ENCODE peak calls at places on chromosomes 2 and 18, in five cellular contexts. One of them, this sample, is unnamed.

GRCh38 chr2:69975853-69976462 is 14.5 kb upstream of the ASPRV1 start:
- DNase-seq in brain microvascular endothelial cell: no peak
- DNase-seq in astrocyte of the spinal cord: no peak
- DNase-seq in lower lobe of right lung: peak
- DNase-seq in pancreas: no peak
- DNase-seq in this sample: no peak

GRCh38 chr2:181517685-181518301 is 60.6 kb downstream of the ITGA4 start:
- DNase-seq in brain microvascular endothelial cell: no peak
- DNase-seq in astrocyte of the spinal cord: no peak
- DNase-seq in lower lobe of right lung: no peak
- DNase-seq in pancreas: no peak
- DNase-seq in this sample: no peak

GRCh38 chr2:67322361-67323001 is 74.7 kb upstream of the ETAA1 start:
- DNase-seq in brain microvascular endothelial cell: peak
- DNase-seq in astrocyte of the spinal cord: peak
- DNase-seq in lower lobe of right lung: no peak
- DNase-seq in pancreas: peak
- DNase-seq in this sample: no peak

GRCh38 chr2:206457188-206457634 is 13.9 kb downstream of the ADAM23 start:
- DNase-seq in brain microvascular endothelial cell: no peak
- DNase-seq in astrocyte of the spinal cord: peak
- DNase-seq in lower lobe of right lung: no peak
- DNase-seq in pancreas: no peak
- DNase-seq in this sample: no peak

GRCh38 chr18:48838921-48839818 is 111.6 kb downstream of the SMAD7 start:
- DNase-seq in brain microvascular endothelial cell: peak
- DNase-seq in astrocyte of the spinal cord: peak
- DNase-seq in lower lobe of right lung: peak
- DNase-seq in pancreas: no peak
- DNase-seq in this sample: no peak

GRCh38 chr2:56410140-56410539 is 226.3 kb downstream of the CCDC85A start:
- DNase-seq in brain microvascular endothelial cell: no peak
- DNase-seq in astrocyte of the spinal cord: no peak
- DNase-seq in lower lobe of right lung: no peak
- DNase-seq in pancreas: no peak
- DNase-seq in this sample: peak

GRCh38 chr2:143708682-143709081 is 579.5 kb downstream of the ARHGAP15 start:
- DNase-seq in brain microvascular endothelial cell: no peak
- DNase-seq in astrocyte of the spinal cord: no peak
- DNase-seq in lower lobe of right lung: no peak
- DNase-seq in pancreas: no peak
- DNase-seq in this sample: no peak

GRCh38 chr2:15279181-15279876 is 281.8 kb downstream of the NBAS start:
- DNase-seq in brain microvascular endothelial cell: no peak
- DNase-seq in astrocyte of the spinal cord: no peak
- DNase-seq in lower lobe of right lung: no peak
- DNase-seq in pancreas: no peak
- DNase-seq in this sample: no peak

GRCh38 chr2:173075781-173076556 is at the start of gene MAP3K20:
- DNase-seq in brain microvascular endothelial cell: no peak
- DNase-seq in astrocyte of the spinal cord: peak
- DNase-seq in lower lobe of right lung: peak
- DNase-seq in pancreas: peak
- DNase-seq in this sample: no peak

GRCh38 chr18:46046126-46046525 is 25.9 kb downstream of the PSTPIP2 start:
- DNase-seq in brain microvascular endothelial cell: no peak
- DNase-seq in astrocyte of the spinal cord: no peak
- DNase-seq in lower lobe of right lung: no peak
- DNase-seq in pancreas: no peak
- DNase-seq in this sample: no peak

GRCh38 chr2:72033636-72034035 is 114.0 kb downstream of the CYP26B1 start:
- DNase-seq in brain microvascular endothelial cell: no peak
- DNase-seq in astrocyte of the spinal cord: no peak
- DNase-seq in lower lobe of right lung: no peak
- DNase-seq in pancreas: no peak
- DNase-seq in this sample: no peak

GRCh38 chr2:111121028-111121872 is 536 bp downstream of the BCL2L11 start:
- DNase-seq in brain microvascular endothelial cell: no peak
- DNase-seq in astrocyte of the spinal cord: peak
- DNase-seq in lower lobe of right lung: peak
- DNase-seq in pancreas: peak
- DNase-seq in this sample: no peak

GRCh38 chr2:63050186-63050915 is at the start of gene OTX1:
- DNase-seq in brain microvascular endothelial cell: no peak
- DNase-seq in astrocyte of the spinal cord: no peak
- DNase-seq in lower lobe of right lung: peak
- DNase-seq in pancreas: peak
- DNase-seq in this sample: no peak

GRCh38 chr2:142082363-142082762 is 48.5 kb downstream of the LRP1B start:
- DNase-seq in brain microvascular endothelial cell: no peak
- DNase-seq in astrocyte of the spinal cord: peak
- DNase-seq in lower lobe of right lung: no peak
- DNase-seq in pancreas: no peak
- DNase-seq in this sample: no peak

GRCh38 chr2:187826023-187826422 is 271.8 kb upstream of the TFPI start:
- DNase-seq in brain microvascular endothelial cell: no peak
- DNase-seq in astrocyte of the spinal cord: peak
- DNase-seq in lower lobe of right lung: no peak
- DNase-seq in pancreas: no peak
- DNase-seq in this sample: no peak

GRCh38 chr2:54773838-54774237 is 50.4 kb downstream of the EML6 start:
- DNase-seq in brain microvascular endothelial cell: no peak
- DNase-seq in astrocyte of the spinal cord: no peak
- DNase-seq in lower lobe of right lung: no peak
- DNase-seq in pancreas: no peak
- DNase-seq in this sample: no peak

GRCh38 chr2:67159929-67160328 is 237.2 kb upstream of the ETAA1 start:
- DNase-seq in brain microvascular endothelial cell: no peak
- DNase-seq in astrocyte of the spinal cord: no peak
- DNase-seq in lower lobe of right lung: no peak
- DNase-seq in pancreas: no peak
- DNase-seq in this sample: no peak

GRCh38 chr2:51000849-51001617 is 30.9 kb downstream of the NRXN1 start:
- DNase-seq in brain microvascular endothelial cell: no peak
- DNase-seq in astrocyte of the spinal cord: no peak
- DNase-seq in lower lobe of right lung: no peak
- DNase-seq in pancreas: no peak
- DNase-seq in this sample: no peak

GRCh38 chr18:79400591-79401381 is 5.1 kb downstream of the NFATC1 start:
- DNase-seq in brain microvascular endothelial cell: no peak
- DNase-seq in astrocyte of the spinal cord: no peak
- DNase-seq in lower lobe of right lung: peak
- DNase-seq in pancreas: peak
- DNase-seq in this sample: no peak

GRCh38 chr2:163667064-163667887 is 68.5 kb downstream of the FIGN start:
- DNase-seq in brain microvascular endothelial cell: peak
- DNase-seq in astrocyte of the spinal cord: peak
- DNase-seq in lower lobe of right lung: no peak
- DNase-seq in pancreas: no peak
- DNase-seq in this sample: peak

GRCh38 chr2:159064446-159065301 is 96.2 kb downstream of the TANC1 start:
- DNase-seq in brain microvascular endothelial cell: peak
- DNase-seq in astrocyte of the spinal cord: peak
- DNase-seq in lower lobe of right lung: no peak
- DNase-seq in pancreas: no peak
- DNase-seq in this sample: no peak

GRCh38 chr2:98518106-98518505 is 73.4 kb downstream of the INPP4A start:
- DNase-seq in brain microvascular endothelial cell: no peak
- DNase-seq in astrocyte of the spinal cord: no peak
- DNase-seq in lower lobe of right lung: no peak
- DNase-seq in pancreas: no peak
- DNase-seq in this sample: no peak

GRCh38 chr2:112795720-112796119 is 11.4 kb upstream of the IL1A start:
- DNase-seq in brain microvascular endothelial cell: no peak
- DNase-seq in astrocyte of the spinal cord: no peak
- DNase-seq in lower lobe of right lung: no peak
- DNase-seq in pancreas: no peak
- DNase-seq in this sample: no peak

GRCh38 chr2:65602851-65603250 is 170.5 kb upstream of the SPRED2 start:
- DNase-seq in brain microvascular endothelial cell: no peak
- DNase-seq in astrocyte of the spinal cord: no peak
- DNase-seq in lower lobe of right lung: no peak
- DNase-seq in pancreas: no peak
- DNase-seq in this sample: no peak

GRCh38 chr2:73979686-73980085 is 5.0 kb upstream of the TET3 start:
- DNase-seq in brain microvascular endothelial cell: peak
- DNase-seq in astrocyte of the spinal cord: peak
- DNase-seq in lower lobe of right lung: no peak
- DNase-seq in pancreas: no peak
- DNase-seq in this sample: peak

GRCh38 chr2:159209341-159210306 is 76.9 kb downstream of the WDSUB1 start:
- DNase-seq in brain microvascular endothelial cell: no peak
- DNase-seq in astrocyte of the spinal cord: no peak
- DNase-seq in lower lobe of right lung: peak
- DNase-seq in pancreas: no peak
- DNase-seq in this sample: no peak

DNA sequence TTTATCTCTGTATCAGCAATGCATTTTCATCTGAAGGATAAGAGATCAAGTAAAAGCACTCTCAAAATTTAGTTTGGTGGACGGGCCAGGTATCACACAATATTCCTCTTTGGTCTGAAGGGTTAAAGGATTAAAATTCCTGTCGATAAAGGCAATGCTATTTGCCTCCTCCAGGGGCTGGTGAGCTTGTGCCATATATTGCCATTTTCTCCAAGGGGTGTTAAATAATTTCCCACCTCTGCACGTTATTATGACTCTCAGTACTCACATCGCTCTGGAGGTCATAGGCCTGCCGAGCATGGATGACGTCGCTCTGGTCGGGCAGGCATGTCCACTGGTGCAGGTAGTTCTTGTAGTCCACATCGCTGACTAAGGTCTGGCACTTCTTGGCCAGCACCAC is 94.2 kb downstream of the NEB start:
- DNase-seq in brain microvascular endothelial cell: no peak
- DNase-seq in astrocyte of the spinal cord: no peak
- DNase-seq in lower lobe of right lung: no peak
- DNase-seq in pancreas: no peak
- DNase-seq in this sample: no peak
- TF ChIP-seq CTCF in brain microvascular endothelial cell: peak
- TF ChIP-seq CTCF in astrocyte of the spinal cord: no peak
- TF ChIP-seq CTCF in lower lobe of right lung: no peak
- TF ChIP-seq CTCF in pancreas: no peak
- TF ChIP-seq CTCF in this sample: no peak

GRCh38 chr2:953408-953807 is 2.8 kb downstream of the SNTG2 start:
- DNase-seq in brain microvascular endothelial cell: no peak
- DNase-seq in astrocyte of the spinal cord: no peak
- DNase-seq in lower lobe of right lung: no peak
- DNase-seq in pancreas: no peak
- DNase-seq in this sample: no peak

GRCh38 chr2:949384-949893 is 1.2 kb upstream of the SNTG2 start:
- DNase-seq in brain microvascular endothelial cell: no peak
- DNase-seq in astrocyte of the spinal cord: no peak
- DNase-seq in lower lobe of right lung: no peak
- DNase-seq in pancreas: no peak
- DNase-seq in this sample: no peak

GRCh38 chr2:949894-950626 is 589 bp upstream of the SNTG2 start:
- DNase-seq in brain microvascular endothelial cell: no peak
- DNase-seq in astrocyte of the spinal cord: no peak
- DNase-seq in lower lobe of right lung: no peak
- DNase-seq in pancreas: peak
- DNase-seq in this sample: no peak

GRCh38 chr2:951224-952006 is 766 bp downstream of the SNTG2 start:
- DNase-seq in brain microvascular endothelial cell: no peak
- DNase-seq in astrocyte of the spinal cord: no peak
- DNase-seq in lower lobe of right lung: no peak
- DNase-seq in pancreas: no peak
- DNase-seq in this sample: no peak

GRCh38 chr2:950627-950992 is at the start of gene SNTG2:
- DNase-seq in brain microvascular endothelial cell: no peak
- DNase-seq in astrocyte of the spinal cord: no peak
- DNase-seq in lower lobe of right lung: no peak
- DNase-seq in pancreas: peak
- DNase-seq in this sample: no peak
- H3K4me3 ChIP-seq in brain microvascular endothelial cell: peak
- H3K4me3 ChIP-seq in astrocyte of the spinal cord: peak
- H3K4me3 ChIP-seq in lower lobe of right lung: peak
- H3K4me3 ChIP-seq in pancreas: peak
- H3K4me3 ChIP-seq in this sample: peak

GRCh38 chr18:57943723-57944122 is 100.3 kb upstream of the NEDD4L start:
- DNase-seq in brain microvascular endothelial cell: peak
- DNase-seq in astrocyte of the spinal cord: peak
- DNase-seq in lower lobe of right lung: no peak
- DNase-seq in pancreas: no peak
- DNase-seq in this sample: no peak
- TF ChIP-seq CTCF in brain microvascular endothelial cell: no peak
- TF ChIP-seq CTCF in astrocyte of the spinal cord: no peak
- TF ChIP-seq CTCF in lower lobe of right lung: no peak
- TF ChIP-seq CTCF in pancreas: no peak
- TF ChIP-seq CTCF in this sample: no peak

GRCh38 chr2:25251032-25251460 is 82.7 kb upstream of the POMC start:
- DNase-seq in brain microvascular endothelial cell: peak
- DNase-seq in astrocyte of the spinal cord: no peak
- DNase-seq in lower lobe of right lung: no peak
- DNase-seq in pancreas: no peak
- DNase-seq in this sample: no peak

GRCh38 chr2:25253153-25253617 is 84.8 kb upstream of the POMC start:
- DNase-seq in brain microvascular endothelial cell: no peak
- DNase-seq in astrocyte of the spinal cord: no peak
- DNase-seq in lower lobe of right lung: no peak
- DNase-seq in pancreas: no peak
- DNase-seq in this sample: no peak

GRCh38 chr2:25252291-25253152 is 84.1 kb upstream of the POMC start:
- DNase-seq in brain microvascular endothelial cell: peak
- DNase-seq in astrocyte of the spinal cord: peak
- DNase-seq in lower lobe of right lung: peak
- DNase-seq in pancreas: peak
- DNase-seq in this sample: no peak

GRCh38 chr2:25250331-25251031 is 82.1 kb upstream of the POMC start:
- DNase-seq in brain microvascular endothelial cell: peak
- DNase-seq in astrocyte of the spinal cord: peak
- DNase-seq in lower lobe of right lung: no peak
- DNase-seq in pancreas: peak
- DNase-seq in this sample: no peak

DNA sequence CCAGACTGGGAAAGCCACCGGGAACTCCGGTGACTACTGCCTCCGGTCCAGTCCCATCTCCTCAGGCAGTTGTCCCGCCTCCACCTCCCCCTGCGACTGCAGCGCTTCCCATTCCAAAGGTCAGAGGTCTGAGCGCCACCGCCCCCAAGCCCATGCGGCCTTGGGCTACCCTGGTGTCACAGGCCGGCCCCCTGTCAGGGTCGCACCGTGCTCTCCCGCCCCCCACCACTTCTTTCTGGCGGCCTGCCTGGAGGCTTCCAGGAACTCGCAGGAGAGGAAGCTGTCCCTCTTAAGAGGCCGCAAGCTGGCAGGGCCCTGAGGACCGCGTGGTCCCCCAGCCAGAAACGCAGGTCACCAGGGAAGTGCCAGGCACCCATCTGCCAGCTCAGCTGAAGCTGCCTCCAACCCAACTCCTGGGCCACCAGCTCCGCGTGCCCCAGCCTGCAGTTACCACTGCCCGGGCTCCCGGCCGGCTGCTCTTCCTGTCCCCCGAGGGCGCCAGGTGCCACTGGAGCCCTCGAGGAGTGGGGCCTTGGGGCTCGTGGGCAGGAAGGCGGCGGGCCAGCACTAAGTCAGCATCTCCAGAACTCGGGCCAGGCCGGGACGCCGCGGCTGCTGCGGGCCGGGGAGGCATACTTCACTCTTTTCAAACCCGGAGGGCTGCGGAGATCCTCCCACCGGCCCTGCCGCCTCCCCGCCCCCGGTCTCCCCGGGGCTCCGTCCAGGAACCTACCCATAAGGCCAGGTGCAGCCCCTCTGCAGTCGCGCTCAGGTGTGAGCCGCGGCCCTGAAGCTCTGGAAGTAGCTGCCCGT is 83.3 kb upstream of the POMC start:
- DNase-seq in brain microvascular endothelial cell: peak
- DNase-seq in astrocyte of the spinal cord: peak
- DNase-seq in lower lobe of right lung: peak
- DNase-seq in pancreas: peak
- DNase-seq in this sample: no peak
- H3K4me3 ChIP-seq in brain microvascular endothelial cell: peak
- H3K4me3 ChIP-seq in astrocyte of the spinal cord: peak
- H3K4me3 ChIP-seq in lower lobe of right lung: peak
- H3K4me3 ChIP-seq in pancreas: peak
- H3K4me3 ChIP-seq in this sample: peak

This sample was measured in AG04449.